ENCODE peak calls at places on chromosomes 11 and 22, in four cellular contexts. T is CD8-positive, alpha-beta memory T cell; B is kidney; E is psoas muscle. K is an unnamed sample.

GRCh38 chr22:50599816-50600454 is 658 bp upstream of the MAPK8IP2 start:
- DNase-seq in T (peak; percentile 73), B (peak; percentile 85), E (peak; percentile 51), K (peak; percentile 23)

GRCh38 chr11:57301711-57302423 is 22.9 kb downstream of the TNKS1BP1 start:
- DNase-seq in T (no peak), B (no peak), E (no peak), K (no peak)

GRCh38 chr11:57203359-57203758 is 21.6 kb downstream of the LRRC55 start:
- DNase-seq in T (no peak), B (peak; percentile 95), E (peak; percentile 67), K (no peak)

GRCh38 chr11:64040684-64041267 is 5.0 kb downstream of the FLRT1 start:
- DNase-seq in T (no peak), B (no peak), E (no peak), K (no peak)

GRCh38 chr11:114448749-114449484 is 9.7 kb downstream of the REXO2 start:
- DNase-seq in T (no peak), B (no peak), E (no peak), K (no peak)

GRCh38 chr11:116225236-116225635 is 547.6 kb downstream of the BUD13 start:
- DNase-seq in T (no peak), B (no peak), E (no peak), K (no peak)

GRCh38 chr11:72441647-72442267 is 7.4 kb upstream of the CLPB start:
- DNase-seq in T (no peak), B (no peak), E (no peak), K (no peak)

GRCh38 chr11:54944211-54944610 is 237.6 kb downstream of the OR4A5 start:
- DNase-seq in T (no peak), B (no peak), E (no peak), K (no peak)

GRCh38 chr11:95585752-95586077 is 203.9 kb downstream of the FAM76B start:
- DNase-seq in T (no peak), B (no peak), E (no peak), K (no peak)

GRCh38 chr11:58573451-58574104 is 2.1 kb downstream of the LPXN start:
- DNase-seq in T (peak; percentile 64), B (no peak), E (peak; percentile 67), K (peak; percentile 47)

GRCh38 chr11:68011046-68011943 is 1.2 kb downstream of the ALDH3B1 start:
- DNase-seq in T (no peak), B (no peak), E (no peak), K (no peak)

GRCh38 chr11:75532200-75532972 is 6.6 kb upstream of the GDPD5 start:
- DNase-seq in T (peak; percentile 86), B (no peak), E (peak; percentile 63), K (peak; percentile 92)

GRCh38 chr11:134664447-134664846 is 252.4 kb upstream of the B3GAT1 start:
- DNase-seq in T (no peak), B (no peak), E (no peak), K (no peak)

GRCh38 chr11:1012740-1013627 is 23.5 kb downstream of the MUC6 start:
- DNase-seq in T (no peak), B (no peak), E (no peak), K (no peak)

GRCh38 chr11:33930317-33931021 is 38.6 kb upstream of the LMO2 start:
- DNase-seq in T (no peak), B (no peak), E (peak; percentile 15), K (no peak)

GRCh38 chr11:119028346-119029068 is 2.2 kb downstream of the SLC37A4 start:
- DNase-seq in T (no peak), B (no peak), E (no peak), K (no peak)

GRCh38 chr11:84871116-84871515 is 756.0 kb downstream of the DLG2 start:
- DNase-seq in T (no peak), B (no peak), E (no peak), K (no peak)

GRCh38 chr22:23696326-23696851 is 5.6 kb downstream of the RGL4 start:
- DNase-seq in T (peak; percentile 88), B (no peak), E (no peak), K (peak; percentile 52)

GRCh38 chr11:74683941-74684481 is 47.2 kb downstream of the CHRDL2 start:
- DNase-seq in T (no peak), B (peak; percentile 58), E (no peak), K (no peak)

DNA sequence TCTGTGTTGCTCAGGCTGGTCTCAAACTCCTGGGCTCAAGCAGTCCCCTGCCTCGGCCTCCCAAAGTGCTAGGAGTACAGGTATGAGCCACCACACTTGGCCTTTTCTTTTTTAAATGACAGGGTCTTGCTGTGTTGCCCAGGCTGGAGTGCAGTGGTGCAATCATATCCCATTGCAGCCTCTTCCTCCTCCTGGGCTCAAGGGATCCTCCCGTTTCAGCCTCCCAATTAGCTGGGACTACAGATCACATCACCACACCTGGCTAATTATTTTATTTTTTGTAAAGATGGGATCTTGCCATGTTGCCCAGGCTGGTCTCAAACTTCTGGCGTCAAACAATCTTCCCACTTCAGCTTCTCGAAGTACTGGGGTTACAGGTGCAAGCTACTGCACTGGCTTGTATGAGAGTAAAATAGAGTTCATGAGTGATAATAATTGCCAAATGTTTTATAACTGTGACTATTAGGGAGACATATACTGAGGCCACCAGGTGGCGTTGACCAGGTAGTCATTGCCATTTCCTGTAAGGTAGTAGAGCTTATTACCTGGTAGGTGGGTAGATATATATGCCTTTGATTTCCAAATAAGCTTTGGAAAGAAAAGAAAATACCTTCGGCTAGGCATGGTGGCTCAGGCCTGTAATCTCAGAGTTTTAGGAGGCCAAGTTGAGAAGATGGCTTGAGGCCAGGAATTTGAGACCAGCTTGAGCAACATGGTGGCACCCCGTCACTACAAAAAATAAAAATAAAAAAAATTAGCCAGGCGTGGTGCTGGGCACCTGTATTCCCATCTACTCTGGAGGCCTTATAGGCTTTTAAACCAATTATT is 5.4 kb downstream of the FDX1 start:
- DNase-seq in T (peak; percentile 53), B (no peak), E (no peak), K (peak; percentile 15)
- H3K27ac ChIP-seq in T (no peak overlapping the region), B (no peak overlapping the region), E (peak overlapping the region; percentile 64), K (no peak overlapping the region)

DNA sequence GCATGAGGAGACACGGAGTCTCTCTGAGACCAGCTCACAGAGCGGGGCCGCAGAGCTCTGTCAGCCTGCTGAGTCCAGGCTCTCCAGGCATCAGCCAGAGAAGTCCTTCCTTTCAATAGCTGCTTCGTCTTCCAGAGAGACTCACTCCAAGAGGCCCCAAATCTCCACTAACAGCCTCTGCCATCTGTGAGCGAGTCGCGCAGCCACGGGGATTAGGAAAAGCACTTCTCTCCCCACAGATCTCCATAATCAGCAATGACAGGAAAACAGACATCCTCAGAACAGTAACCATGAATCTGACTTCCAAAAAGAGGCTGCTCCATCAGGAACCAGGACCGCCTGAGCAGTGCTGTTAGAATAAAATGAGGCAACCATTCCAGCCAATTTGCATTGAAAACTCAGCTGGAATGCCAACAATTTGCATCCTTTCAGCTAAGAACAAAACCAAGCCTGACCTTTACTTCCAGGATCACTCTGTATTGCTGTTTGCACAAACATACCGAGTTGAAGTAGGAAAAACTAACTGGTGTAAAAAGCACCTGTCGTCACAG is 65.4 kb downstream of the SMCO4 start:
- DNase-seq in T (no peak), B (no peak), E (no peak), K (no peak)
- H3K4me1 ChIP-seq in T (no peaks in the 10 kb centered on the region), B (no peaks in the 10 kb centered on the region), E (no peaks in the 10 kb centered on the region), K (no peaks in the 10 kb centered on the region)

DNA sequence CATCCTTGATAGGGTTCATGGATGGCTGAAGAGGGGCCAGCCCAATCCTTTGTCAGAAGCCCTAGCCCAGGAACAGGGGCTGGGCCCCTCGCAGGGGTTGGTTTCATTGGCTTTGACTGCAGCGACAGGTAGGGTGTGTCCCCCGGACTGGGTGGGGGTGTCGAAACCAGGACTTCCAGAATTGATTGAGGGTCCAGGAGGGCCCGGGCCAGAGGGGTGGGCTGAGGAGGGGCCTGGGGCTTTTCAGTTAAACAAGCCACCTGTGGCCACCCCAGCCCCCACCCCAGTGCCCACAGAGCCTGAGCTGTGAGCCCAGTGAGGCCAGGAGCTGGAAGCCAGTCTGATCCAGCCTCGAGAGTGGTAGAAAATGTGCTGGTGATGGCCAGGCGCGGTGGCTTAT is 18.1 kb upstream of the PRR5 start:
- DNase-seq in T (no peak), B (no peak), E (no peak), K (no peak)
- H3K27ac ChIP-seq in T (no peak overlapping the region), B (no peak overlapping the region), E (no peak overlapping the region), K (no peak overlapping the region)

GRCh38 chr22:25357056-25357455 is 137.6 kb downstream of the CRYBB2 start:
- DNase-seq in T (no peak), B (peak; percentile 58), E (no peak), K (no peak)
- H3K4me1 ChIP-seq in T (no peaks in the 10 kb centered on the region), B (no peaks in the 10 kb centered on the region), E (no peaks in the 10 kb centered on the region), K (no peaks in the 10 kb centered on the region)

GRCh38 chr22:26762503-26763170 is 105.2 kb downstream of the MIAT start:
- DNase-seq in T (no peak), B (no peak), E (no peak), K (no peak)

GRCh38 chr22:26766510-26767350 is 109.3 kb downstream of the MIAT start:
- DNase-seq in T (no peak), B (no peak), E (no peak), K (no peak)

GRCh38 chr22:26767351-26767970 is 110.1 kb downstream of the MIAT start:
- DNase-seq in T (no peak), B (no peak), E (no peak), K (no peak)

GRCh38 chr22:26768986-26769385 is 111.6 kb downstream of the MIAT start:
- DNase-seq in T (no peak), B (no peak), E (no peak), K (no peak)

DNA sequence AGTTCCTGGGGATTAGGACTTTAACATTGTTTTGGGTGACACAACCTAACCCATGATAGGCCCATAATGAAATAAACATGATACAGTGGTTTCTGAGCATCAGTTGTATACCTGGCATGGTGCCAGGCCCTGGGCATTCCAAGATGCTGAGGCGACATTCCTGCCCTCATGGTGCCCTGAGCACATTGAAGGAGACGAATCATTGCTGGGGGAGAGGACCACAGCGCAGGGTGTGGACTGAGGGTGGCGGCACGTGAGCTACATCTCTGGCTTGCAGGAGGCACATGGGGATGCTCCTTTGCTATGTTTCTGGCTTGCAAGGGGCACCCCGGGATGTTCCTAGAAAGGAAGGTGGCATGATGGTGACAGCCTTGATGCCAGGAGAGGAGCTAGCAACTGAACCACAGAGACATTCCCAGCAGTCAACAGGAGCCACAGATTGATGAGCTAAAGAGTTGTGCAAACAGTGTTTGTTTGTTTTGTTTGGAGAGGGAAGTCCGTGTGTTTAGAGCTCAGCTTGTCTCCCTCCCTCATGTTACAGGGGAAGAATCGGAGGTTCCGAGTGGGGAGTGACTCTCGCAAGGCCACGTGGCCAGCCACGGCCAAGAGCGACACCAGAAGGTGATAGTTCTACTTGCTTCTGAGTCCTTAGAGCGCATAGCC is 106.4 kb downstream of the MIAT start:
- DNase-seq in T (no peak), B (no peak), E (no peak), K (no peak)
- H3K27ac ChIP-seq in T (no peak overlapping the region), B (no peak overlapping the region), E (no peak overlapping the region), K (no peak overlapping the region)

GRCh38 chr22:45551310-45552016 is 48.8 kb downstream of the FBLN1 start:
- DNase-seq in T (no peak), B (peak; percentile 92), E (peak; percentile 48), K (no peak)
- H3K4me1 ChIP-seq in T (no peaks in the 10 kb centered on the region), B (peaks cover 9% of the 10 kb centered on the region), E (peaks cover 3% of the 10 kb centered on the region), K (no peaks in the 10 kb centered on the region)

GRCh38 chr22:37020192-37020479 is 594 bp downstream of the MPST start:
- DNase-seq in T (no peak), B (no peak), E (no peak), K (no peak)

GRCh38 chr22:37021041-37021440 is 1.5 kb downstream of the MPST start:
- DNase-seq in T (peak; percentile 35), B (no peak), E (no peak), K (no peak)

GRCh38 chr22:37022483-37023337 is 3.2 kb downstream of the MPST start:
- DNase-seq in T (no peak), B (peak; percentile 59), E (no peak), K (no peak)

GRCh38 chr22:37023743-37024338 is 4.3 kb downstream of the MPST start:
- DNase-seq in T (no peak), B (peak; percentile 54), E (no peak), K (no peak)

GRCh38 chr22:37021710-37022482 is 2.4 kb downstream of the MPST start:
- DNase-seq in T (peak; percentile 69), B (peak; percentile 59), E (peak; percentile 50), K (peak; percentile 82)
- H3K27ac ChIP-seq in T (no peak overlapping the region), B (peak overlapping the region; percentile 39), E (peak overlapping the region; percentile 5), K (no peak overlapping the region)

K was measured in CD4-positive, CD25-positive, alpha-beta regulatory T cell.